ENCODE peak calls at places on chromosome 7, in nine cellular contexts. B, F, K, X, A, U, M, Z and O are unnamed samples. For H3K4me1, the result is how much of the 10 kb centered on the place peaks cover.

GRCh38 chr7:27459021-27459728 is 203.5 kb downstream of the HIBADH start:
- DNase-seq in X (no peak), B (no peak), A (no peak), F (peak), K (no peak), Z (no peak), U (no peak), M (peak), O (no peak)

GRCh38 chr7:44380831-44381493 is 55.6 kb upstream of the CAMK2B start:
- DNase-seq in F (peak), U (no peak), K (no peak), X (no peak), B (no peak), M (no peak), Z (no peak), A (no peak), O (no peak)

GRCh38 chr7:37943905-37944736 is 23.7 kb downstream of the EPDR1 start:
- DNase-seq in B (no peak), X (no peak), U (no peak), Z (no peak), K (no peak), M (peak), A (no peak), F (no peak), O (no peak)

GRCh38 chr7:108367946-108368345 is 88.3 kb downstream of the NRCAM start:
- DNase-seq in U (peak), A (no peak), M (no peak), K (no peak), B (no peak), F (no peak), Z (no peak), X (no peak), O (no peak)

GRCh38 chr7:100486753-100487446 is 3.2 kb downstream of the NYAP1 start:
- DNase-seq in K (peak), B (no peak), Z (peak), U (peak), M (peak), F (peak), A (no peak), X (no peak), O (peak)

GRCh38 chr7:57305192-57305748 is 144.7 kb upstream of the ZNF716 start:
- DNase-seq in K (peak), A (peak), M (no peak), F (no peak), Z (no peak), B (no peak), X (no peak), U (peak), O (no peak)

GRCh38 chr7:151655555-151655954 is 135.9 kb upstream of the RHEB start:
- DNase-seq in A (no peak), B (no peak), F (no peak), Z (no peak), K (no peak), M (no peak), X (no peak), U (no peak), O (no peak)

GRCh38 chr7:102286237-102287081 is at the start of gene SH2B2:
- DNase-seq in M (peak), Z (peak), A (peak), U (peak), K (peak), F (peak), X (no peak), B (peak), O (peak)

GRCh38 chr7:45573636-45574470 is at the start of gene ADCY1:
- DNase-seq in K (peak), X (no peak), B (peak), M (no peak), Z (peak), A (no peak), U (peak), F (peak), O (peak)

GRCh38 chr7:75638607-75639070 is 100.1 kb downstream of the HIP1 start:
- DNase-seq in M (peak), F (peak), K (peak), Z (peak), B (no peak), A (no peak), X (no peak), U (peak), O (peak)

GRCh38 chr7:120189623-120190022 is 83.4 kb upstream of the KCND2 start:
- DNase-seq in B (no peak), A (no peak), X (no peak), U (no peak), K (no peak), Z (no peak), F (no peak), M (no peak), O (no peak)

GRCh38 chr7:101817031-101817929 is at the start of gene CUX1:
- DNase-seq in M (peak), Z (peak), K (peak), A (peak), B (peak), F (peak), X (no peak), U (peak), O (peak)

GRCh38 chr7:39734605-39735004 is 111.2 kb downstream of the RALA start:
- DNase-seq in Z (no peak), K (peak), U (no peak), F (no peak), A (no peak), X (no peak), M (no peak), B (no peak), O (no peak)

GRCh38 chr7:137882261-137882668 is 35.5 kb upstream of the DGKI start:
- DNase-seq in F (peak), K (no peak), B (no peak), A (no peak), U (peak), X (peak), Z (no peak), M (peak), O (no peak)

GRCh38 chr7:50268223-50268622 is 36.3 kb upstream of the IKZF1 start:
- DNase-seq in A (peak), Z (no peak), B (no peak), U (no peak), M (no peak), K (no peak), F (no peak), X (no peak), O (no peak)

GRCh38 chr7:25968205-25968993 is 183.6 kb upstream of the NFE2L3 start:
- DNase-seq in Z (no peak), X (no peak), M (no peak), U (no peak), A (peak), F (no peak), K (no peak), B (peak), O (no peak)

GRCh38 chr7:158931899-158932298 is 75.5 kb downstream of the DYNC2I1 start:
- DNase-seq in B (no peak), X (no peak), U (no peak), A (no peak), M (no peak), F (no peak), Z (no peak), K (no peak), O (no peak)

GRCh38 chr7:155603190-155603857 is 41.1 kb upstream of the RBM33 start:
- DNase-seq in K (no peak), F (no peak), M (no peak), U (no peak), A (no peak), X (no peak), B (no peak), Z (no peak), O (no peak)

GRCh38 chr7:75711634-75712494 is 26.9 kb downstream of the HIP1 start:
- DNase-seq in U (no peak), A (peak), B (peak), M (no peak), X (no peak), Z (no peak), F (peak), K (no peak), O (no peak)

GRCh38 chr7:108266489-108266888 is 136.3 kb upstream of the LAMB4 start:
- DNase-seq in F (peak), K (no peak), X (no peak), U (no peak), B (no peak), M (peak), A (no peak), Z (no peak), O (no peak)

GRCh38 chr7:33062023-33062781 is at the start of gene NT5C3A:
- DNase-seq in F (peak), B (peak), U (peak), A (peak), X (no peak), Z (peak), K (peak), M (peak), O (peak)

GRCh38 chr7:2572101-2572842 is 13.5 kb downstream of the IQCE start:
- DNase-seq in B (no peak), U (no peak), K (no peak), F (peak), M (peak), X (peak), A (no peak), Z (no peak), O (peak)

GRCh38 chr7:36468361-36469140 is 78.9 kb downstream of the ANLN start:
- DNase-seq in X (no peak), M (no peak), F (peak), U (no peak), Z (no peak), B (no peak), K (no peak), A (no peak), O (no peak)

GRCh38 chr7:106600569-106601373 is 60.2 kb downstream of the CCDC71L start:
- DNase-seq in A (no peak), K (no peak), X (no peak), M (no peak), B (no peak), F (no peak), Z (no peak), U (no peak), O (no peak)

GRCh38 chr7:95905165-95905564 is 132.8 kb downstream of the DYNC1I1 start:
- DNase-seq in X (no peak), F (peak), M (peak), A (no peak), K (peak), U (no peak), B (no peak), Z (peak), O (peak)

GRCh38 chr7:3112499-3113134 is 69.0 kb upstream of the CARD11 start:
- DNase-seq in X (no peak), K (no peak), B (peak), A (no peak), M (no peak), U (no peak), F (no peak), Z (peak), O (no peak)

GRCh38 chr7:90320014-90320413 is 1.1 kb downstream of the FAM237B start:
- DNase-seq in M (no peak), Z (no peak), F (no peak), X (no peak), A (no peak), B (no peak), U (no peak), K (no peak), O (no peak)

GRCh38 chr7:91230100-91230499 is 34.1 kb upstream of the FZD1 start:
- DNase-seq in X (no peak), M (no peak), A (no peak), B (no peak), Z (no peak), U (no peak), F (no peak), K (no peak), O (no peak)

GRCh38 chr7:90678986-90679385 is 82.9 kb downstream of the CDK14 start:
- DNase-seq in X (no peak), B (no peak), F (no peak), M (no peak), Z (peak), A (no peak), K (peak), U (no peak), O (no peak)

GRCh38 chr7:79272066-79272669 is 181.3 kb downstream of the MAGI2 start:
- DNase-seq in B (peak), K (peak), F (peak), X (peak), A (peak), U (peak), M (peak), Z (peak), O (peak)

GRCh38 chr7:127798769-127799372 is 146.9 kb downstream of the SND1 start:
- DNase-seq in Z (no peak), X (no peak), M (no peak), A (no peak), B (no peak), U (no peak), F (no peak), K (no peak), O (no peak)

GRCh38 chr7:44139311-44140010 is 1.7 kb downstream of the MYL7 start:
- DNase-seq in B (no peak), X (no peak), M (no peak), A (no peak), U (no peak), F (no peak), Z (no peak), K (no peak), O (no peak)

GRCh38 chr7:107879400-107880035 is 11.5 kb upstream of the DLD start:
- DNase-seq in A (peak), X (peak), K (peak), U (peak), F (peak), B (peak), Z (peak), M (peak), O (peak)

GRCh38 chr7:5694221-5694754 is 87.2 kb downstream of the RNF216 start:
- DNase-seq in K (no peak), X (no peak), U (no peak), F (peak), A (no peak), M (peak), B (no peak), Z (no peak), O (no peak)

DNA sequence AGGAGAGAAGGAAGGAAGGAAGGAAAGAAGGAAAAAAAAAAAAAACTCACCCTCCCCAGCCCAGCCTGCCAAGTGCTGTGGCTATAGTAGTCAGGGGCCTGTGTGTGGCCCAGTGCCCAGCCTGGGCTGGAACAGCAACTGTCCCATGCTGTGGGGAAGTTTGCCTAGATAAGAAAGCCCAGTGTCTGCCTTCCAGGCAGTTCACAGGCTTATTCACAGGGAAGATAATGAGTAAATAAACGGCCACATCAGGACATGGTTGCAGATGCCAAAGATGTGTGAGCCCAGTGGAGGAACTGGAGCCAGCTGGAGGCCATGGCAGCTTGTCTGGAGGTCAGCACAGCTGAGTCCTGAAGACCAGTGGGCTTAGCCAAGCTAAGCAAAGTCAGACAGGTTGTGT is 132.4 kb upstream of the FOXK1 start:
- DNase-seq in A (no peak), X (no peak), U (peak), F (no peak), M (no peak), K (no peak), B (no peak), Z (no peak), O (no peak)
- TF ChIP-seq EZH2phosphoT487 in A (no peak), X (no peak), U (no peak), F (no peak), M (no peak), K (no peak), B (no peak), Z (no peak), O (no peak)

GRCh38 chr7:134857958-134858357 is 78.5 kb downstream of the CALD1 start:
- DNase-seq in M (no peak), Z (no peak), B (no peak), F (no peak), A (no peak), K (no peak), U (no peak), X (no peak), O (no peak)

GRCh38 chr7:134856141-134856540 is 76.7 kb downstream of the CALD1 start:
- DNase-seq in U (peak), X (no peak), A (no peak), K (no peak), M (no peak), Z (no peak), F (peak), B (no peak), O (no peak)

GRCh38 chr7:134854816-134855215 is 75.4 kb downstream of the CALD1 start:
- DNase-seq in U (no peak), A (peak), M (no peak), F (peak), X (no peak), K (no peak), Z (no peak), B (no peak), O (no peak)

GRCh38 chr7:134856692-134857091 is 77.3 kb downstream of the CALD1 start:
- DNase-seq in X (no peak), K (no peak), A (no peak), M (no peak), F (peak), Z (no peak), U (no peak), B (no peak), O (no peak)

GRCh38 chr7:134855467-134855866 is 76.0 kb downstream of the CALD1 start:
- DNase-seq in K (no peak), M (no peak), U (no peak), Z (no peak), B (no peak), A (no peak), F (peak), X (no peak), O (no peak)
- H3K4me1 ChIP-seq in K (under half), M (under half), U (under half), Z (under half), B (under half), A (under half), F (under half), X (under half), O (under half)

GRCh38 chr7:86978804-86979506 is 80.5 kb downstream of the ELAPOR2 start:
- DNase-seq in K (no peak), U (no peak), Z (no peak), A (peak), M (no peak), X (no peak), B (peak), F (no peak), O (no peak)
- H3K27ac ChIP-seq in K (no peak), U (no peak), Z (no peak), A (no peak), M (no peak), X (no peak), B (peak), F (no peak), O (no peak)

DNA sequence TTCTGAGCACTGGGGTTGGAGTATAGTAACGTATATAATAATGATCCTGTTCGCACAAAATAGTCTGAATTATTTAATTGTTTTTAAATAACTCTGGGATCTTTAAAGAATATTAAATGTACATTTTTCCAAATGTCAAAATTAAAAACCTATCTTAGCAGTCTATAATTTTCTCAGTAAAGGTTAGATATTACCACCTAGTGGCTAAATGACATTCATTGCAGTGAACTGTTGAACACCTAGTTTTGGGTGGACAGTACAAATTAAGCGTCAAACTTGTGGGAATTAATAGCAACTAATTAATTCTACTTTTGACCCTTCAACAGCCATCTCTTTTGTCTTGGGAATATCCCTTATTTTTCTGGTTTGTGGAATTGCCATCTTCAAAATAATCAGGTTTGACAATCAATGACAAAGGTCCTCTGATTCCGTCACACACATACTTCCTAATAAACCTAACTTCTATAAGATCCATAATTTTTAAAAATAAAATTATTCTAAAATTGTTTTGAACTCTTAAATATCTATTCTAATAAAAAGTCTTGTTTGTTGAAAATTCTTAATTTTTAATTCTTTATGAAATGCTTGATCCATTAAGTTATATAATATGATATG is 165.7 kb downstream of the SEMA3D start:
- DNase-seq in U (no peak), A (no peak), Z (peak), B (no peak), X (no peak), K (peak), M (peak), F (peak), O (peak)
- TF ChIP-seq EZH2phosphoT487 in U (no peak), A (no peak), Z (no peak), B (no peak), X (no peak), K (no peak), M (no peak), F (no peak), O (no peak)

GRCh38 chr7:98568891-98569290 is 48.2 kb upstream of the NPTX2 start:
- DNase-seq in Z (no peak), U (peak), K (no peak), M (no peak), F (no peak), B (no peak), X (no peak), A (no peak), O (no peak)

GRCh38 chr7:98571986-98572385 is 45.1 kb upstream of the NPTX2 start:
- DNase-seq in X (no peak), Z (no peak), B (no peak), U (no peak), A (no peak), M (no peak), K (no peak), F (no peak), O (no peak)

GRCh38 chr7:98571006-98571405 is 46.1 kb upstream of the NPTX2 start:
- DNase-seq in X (no peak), Z (no peak), F (no peak), A (no peak), U (no peak), B (no peak), M (no peak), K (no peak), O (no peak)

GRCh38 chr7:98567979-98568378 is 49.1 kb upstream of the NPTX2 start:
- DNase-seq in U (peak), A (no peak), K (no peak), X (no peak), F (no peak), B (no peak), Z (no peak), M (no peak), O (no peak)

DNA sequence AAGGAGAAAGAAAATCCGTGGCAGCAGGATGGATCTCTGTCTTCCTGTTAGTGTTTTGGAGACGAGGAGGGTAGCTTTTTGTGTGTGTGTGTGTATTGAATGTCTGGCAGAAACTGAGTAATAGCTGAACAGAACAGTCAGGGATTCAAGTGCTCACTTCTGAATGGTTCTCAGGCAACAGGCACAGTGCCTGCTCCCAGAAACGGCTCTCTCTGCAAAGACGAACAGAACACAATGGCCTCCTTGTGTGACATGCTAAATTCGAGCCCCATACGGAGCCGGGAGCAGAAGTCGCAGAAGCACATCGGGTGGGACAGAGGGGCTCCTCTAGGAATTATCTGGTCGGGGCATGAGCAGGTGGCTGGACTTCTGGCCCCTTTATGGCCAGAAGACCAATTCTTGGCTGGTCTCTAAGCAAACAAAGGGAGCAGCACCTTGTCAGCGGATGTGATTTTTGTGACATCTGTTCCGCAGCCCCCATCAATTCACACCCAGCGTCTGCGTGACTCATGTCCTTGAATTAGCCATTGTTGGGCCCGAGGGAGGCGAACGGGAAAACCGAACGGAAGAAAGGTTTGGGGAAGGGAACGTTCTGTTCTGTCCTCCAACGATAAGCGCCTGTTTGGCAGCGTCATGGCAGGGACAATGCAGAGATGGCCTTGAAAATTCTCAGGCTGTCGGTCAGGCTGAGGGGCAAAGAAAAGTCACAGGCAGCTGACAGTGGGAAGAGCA is 47.3 kb upstream of the NPTX2 start:
- DNase-seq in B (no peak), U (no peak), F (no peak), X (no peak), K (no peak), A (no peak), M (peak), Z (no peak), O (no peak)
- H3K4me1 ChIP-seq in B (under half), U (under half), F (under half), X (under half), K (under half), A (under half), M (under half), Z (under half), O (under half)

GRCh38 chr7:1460757-1461639 is 1.7 kb upstream of the MICALL2 start:
- DNase-seq in A (no peak), M (peak), B (no peak), Z (peak), U (no peak), F (peak), X (no peak), K (peak), O (peak)
- H3K27ac ChIP-seq in A (no peak), M (no peak), B (no peak), Z (no peak), U (peak), F (peak), X (peak), K (no peak), O (peak)